ENCODE peak calls at places on chromosomes 2 and 18, in eight cellular contexts. P, E, C, D, Z, I, M and F are unnamed samples. For H3K9me3, the result is how much of the 10 kb centered on the place peaks cover.

GRCh38 chr2:48433682-48434081 is 96.3 kb upstream of the STON1 start:
- DNase-seq in P (no peak), E (no peak), C (no peak), D (no peak), Z (no peak), I (no peak), M (peak), F (no peak)

GRCh38 chr18:35153609-35154273 is 87.1 kb upstream of the ZNF397 start:
- DNase-seq in P (no peak), E (no peak), C (no peak), D (no peak), Z (no peak), I (no peak), M (no peak), F (no peak)

GRCh38 chr2:166091439-166091838 is 36.4 kb downstream of the SCN1A start:
- DNase-seq in P (no peak), E (no peak), C (no peak), D (no peak), Z (no peak), I (no peak), M (no peak), F (no peak)

GRCh38 chr18:53789376-53790247 is 434.9 kb downstream of the MBD2 start:
- DNase-seq in P (no peak), E (no peak), C (no peak), D (no peak), Z (no peak), I (no peak), M (no peak), F (no peak)

GRCh38 chr2:44055664-44056063 is 59.9 kb upstream of the LRPPRC start:
- DNase-seq in P (no peak), E (no peak), C (no peak), D (no peak), Z (no peak), I (no peak), M (no peak), F (no peak)

GRCh38 chr2:128958241-128958640 is 639.6 kb upstream of the HS6ST1 start:
- DNase-seq in P (no peak), E (no peak), C (no peak), D (no peak), Z (no peak), I (no peak), M (no peak), F (no peak)

GRCh38 chr2:39511786-39512433 is 74.8 kb upstream of the MAP4K3 start:
- DNase-seq in P (no peak), E (no peak), C (no peak), D (peak), Z (no peak), I (no peak), M (no peak), F (no peak)

GRCh38 chr2:178579006-178579405 is 98.7 kb downstream of the PLEKHA3 start:
- DNase-seq in P (no peak), E (no peak), C (no peak), D (no peak), Z (no peak), I (no peak), M (no peak), F (no peak)

GRCh38 chr18:70148039-70148438 is 57.4 kb downstream of the RTTN start:
- DNase-seq in P (no peak), E (no peak), C (no peak), D (no peak), Z (no peak), I (no peak), M (no peak), F (no peak)

GRCh38 chr2:234989183-234989701 is 37.4 kb downstream of the SH3BP4 start:
- DNase-seq in P (peak), E (peak), C (peak), D (no peak), Z (no peak), I (peak), M (peak), F (no peak)

GRCh38 chr2:188909036-188909435 is 65.1 kb upstream of the COL3A1 start:
- DNase-seq in P (no peak), E (no peak), C (no peak), D (no peak), Z (no peak), I (no peak), M (no peak), F (no peak)

GRCh38 chr2:218867900-218868299 is 8.3 kb downstream of the WNT6 start:
- DNase-seq in P (no peak), E (no peak), C (no peak), D (no peak), Z (no peak), I (no peak), M (no peak), F (no peak)

GRCh38 chr2:8456149-8457091 is 225.4 kb upstream of the ID2 start:
- DNase-seq in P (no peak), E (no peak), C (no peak), D (no peak), Z (peak), I (peak), M (no peak), F (peak)

GRCh38 chr18:22391571-22392359 is 25.9 kb downstream of the CTAGE1 start:
- DNase-seq in P (peak), E (peak), C (peak), D (no peak), Z (peak), I (no peak), M (no peak), F (no peak)

GRCh38 chr18:46939337-46939963 is 22.0 kb downstream of the KATNAL2 start:
- DNase-seq in P (no peak), E (no peak), C (no peak), D (no peak), Z (no peak), I (no peak), M (no peak), F (no peak)

GRCh38 chr2:230007931-230008707 is 60.6 kb downstream of the SLC16A14 start:
- DNase-seq in P (peak), E (peak), C (peak), D (peak), Z (peak), I (peak), M (peak), F (peak)

GRCh38 chr2:199738723-199739412 is 112.1 kb downstream of the FTCDNL1 start:
- DNase-seq in P (no peak), E (no peak), C (no peak), D (no peak), Z (no peak), I (no peak), M (no peak), F (no peak)

GRCh38 chr18:29145993-29146539 is 969.1 kb upstream of the CDH2 start:
- DNase-seq in P (no peak), E (no peak), C (no peak), D (no peak), Z (no peak), I (no peak), M (no peak), F (no peak)

GRCh38 chr2:85326946-85327756 is 638 bp downstream of the TGOLN2 start:
- DNase-seq in P (peak), E (peak), C (peak), D (peak), Z (peak), I (peak), M (peak), F (peak)

GRCh38 chr2:134682726-134683125 is 36.1 kb downstream of the TMEM163 start:
- DNase-seq in P (no peak), E (no peak), C (no peak), D (no peak), Z (no peak), I (no peak), M (no peak), F (no peak)

GRCh38 chr2:218260742-218261423 is at the start of gene GPBAR1:
- DNase-seq in P (peak), E (no peak), C (no peak), D (peak), Z (no peak), I (no peak), M (peak), F (no peak)

GRCh38 chr18:23238152-23238531 is 102.9 kb downstream of the CABLES1 start:
- DNase-seq in P (peak), E (peak), C (peak), D (no peak), Z (no peak), I (no peak), M (no peak), F (no peak)

GRCh38 chr18:79740741-79741700 is 56.7 kb upstream of the KCNG2 start:
- DNase-seq in P (no peak), E (no peak), C (no peak), D (no peak), Z (no peak), I (peak), M (no peak), F (no peak)

GRCh38 chr18:79738565-79739439 is 58.9 kb upstream of the KCNG2 start:
- DNase-seq in P (no peak), E (no peak), C (peak), D (no peak), Z (no peak), I (peak), M (no peak), F (no peak)

GRCh38 chr18:79738041-79738461 is 58.4 kb downstream of the CTDP1 start:
- DNase-seq in P (no peak), E (no peak), C (no peak), D (no peak), Z (no peak), I (peak), M (no peak), F (no peak)

GRCh38 chr18:79737426-79737825 is 57.8 kb downstream of the CTDP1 start:
- DNase-seq in P (no peak), E (no peak), C (no peak), D (no peak), Z (no peak), I (no peak), M (no peak), F (no peak)

GRCh38 chr18:79739440-79739778 is 58.3 kb upstream of the KCNG2 start:
- DNase-seq in P (no peak), E (no peak), C (no peak), D (no peak), Z (no peak), I (peak), M (no peak), F (no peak)
- H3K9me3 ChIP-seq in P (under half), E (under half), C (under half), D (under half), Z (under half), I (under half), M (under half), F (under half)

GRCh38 chr2:106009096-106009495 is 185.0 kb downstream of the UXS1 start:
- DNase-seq in P (no peak), E (no peak), C (no peak), D (no peak), Z (no peak), I (no peak), M (no peak), F (no peak)

GRCh38 chr2:105999590-105999989 is 194.5 kb downstream of the UXS1 start:
- DNase-seq in P (no peak), E (no peak), C (no peak), D (no peak), Z (no peak), I (no peak), M (no peak), F (no peak)

DNA sequence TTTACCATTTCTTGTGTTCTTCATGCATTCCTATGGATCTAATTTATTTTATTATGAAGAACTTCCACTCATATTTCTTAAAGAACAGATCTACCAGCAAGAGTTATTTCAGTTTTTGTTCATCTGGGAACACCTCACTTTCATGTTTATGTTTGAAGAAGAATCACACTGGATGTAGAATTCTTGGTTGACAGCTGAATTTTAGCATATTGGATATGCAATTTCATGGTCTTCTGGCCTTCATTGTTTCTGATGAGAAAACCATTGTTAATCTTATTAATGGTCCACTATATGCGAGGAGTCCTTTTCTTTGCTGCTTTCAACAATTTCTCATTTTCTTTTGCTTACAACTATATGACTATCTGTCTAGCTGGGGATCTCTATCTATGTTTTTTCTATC is 189.2 kb downstream of the UXS1 start:
- DNase-seq in P (no peak), E (no peak), C (no peak), D (no peak), Z (no peak), I (no peak), M (no peak), F (no peak)
- H3K9me3 ChIP-seq in P (under half), E (half or more), C (under half), D (under half), Z (under half), I (under half), M (under half), F (under half)

DNA sequence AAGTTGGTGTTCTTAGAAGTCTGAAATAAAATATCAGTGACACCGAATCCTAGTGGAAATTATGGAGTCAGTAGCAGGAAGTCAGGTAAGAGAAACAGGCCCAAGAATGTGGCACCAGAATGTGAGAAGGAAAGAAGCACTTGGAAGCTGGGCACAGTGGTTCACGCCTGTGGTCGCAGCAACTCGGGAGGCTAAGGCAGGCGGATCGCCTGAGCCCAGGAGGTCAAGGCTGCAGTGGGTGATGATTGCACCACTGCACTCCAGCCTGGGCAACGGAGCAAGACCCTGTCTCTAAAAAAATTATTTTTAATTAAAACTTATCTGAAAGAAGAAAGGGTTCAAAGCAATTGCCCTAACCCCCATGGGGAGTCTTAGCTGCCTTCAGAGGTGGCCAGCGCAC is 268.3 kb upstream of the SALL3 start:
- DNase-seq in P (no peak), E (no peak), C (no peak), D (no peak), Z (no peak), I (peak), M (no peak), F (no peak)
- H3K9me3 ChIP-seq in P (under half), E (under half), C (under half), D (under half), Z (under half), I (under half), M (under half), F (under half)

DNA sequence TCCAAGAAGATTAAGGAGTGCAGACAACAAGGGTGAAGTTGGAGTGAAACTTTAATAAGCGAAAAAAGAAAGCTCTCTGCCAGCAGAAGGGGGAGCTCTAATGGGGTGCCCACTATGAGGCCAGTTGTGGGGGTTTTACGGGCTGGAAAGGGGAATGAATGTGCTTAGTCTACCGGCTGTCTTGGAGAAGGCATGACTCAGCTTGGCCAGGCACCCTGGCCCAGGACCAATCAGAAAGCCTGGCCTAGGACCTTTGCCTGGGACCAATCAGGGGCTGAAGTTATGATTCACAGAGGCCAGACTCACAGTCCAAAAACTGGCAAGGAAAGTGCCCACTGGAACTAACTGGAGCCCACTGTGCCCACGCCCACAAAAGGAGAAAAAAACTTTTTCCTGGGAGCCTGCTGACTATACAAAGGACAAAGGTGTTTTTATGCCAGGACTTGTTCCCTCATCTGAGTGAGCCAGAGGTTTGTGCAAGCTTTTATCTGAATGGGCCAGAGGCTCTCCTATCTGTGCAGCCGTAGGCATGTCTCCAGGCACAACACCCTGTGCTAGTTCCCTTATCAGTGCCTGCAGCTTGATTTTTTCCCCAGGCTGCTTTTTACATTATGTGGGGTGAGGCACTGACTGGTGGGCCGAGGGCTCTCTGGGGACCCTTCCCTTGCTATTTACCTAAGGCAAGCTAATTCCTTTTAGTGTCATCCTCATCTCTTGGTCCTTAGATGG is 18.6 kb downstream of the CMPK2 start:
- DNase-seq in P (no peak), E (no peak), C (no peak), D (no peak), Z (no peak), I (no peak), M (no peak), F (no peak)
- H3K9me3 ChIP-seq in P (under half), E (half or more), C (half or more), D (under half), Z (under half), I (under half), M (half or more), F (under half)

GRCh38 chr2:53654364-53654763 is 113.2 kb upstream of the CHAC2 start:
- DNase-seq in P (peak), E (no peak), C (no peak), D (no peak), Z (no peak), I (no peak), M (no peak), F (no peak)
- H3K9me3 ChIP-seq in P (under half), E (under half), C (under half), D (under half), Z (under half), I (under half), M (under half), F (under half)

GRCh38 chr2:51290725-51291124 is 258.8 kb upstream of the NRXN1 start:
- DNase-seq in P (no peak), E (no peak), C (no peak), D (no peak), Z (no peak), I (no peak), M (no peak), F (no peak)
- H3K9me3 ChIP-seq in P (under half), E (under half), C (under half), D (under half), Z (under half), I (under half), M (under half), F (under half)

GRCh38 chr18:78128004-78128403 is 851.6 kb upstream of the SALL3 start:
- DNase-seq in P (no peak), E (no peak), C (no peak), D (no peak), Z (no peak), I (no peak), M (no peak), F (no peak)
- H3K9me3 ChIP-seq in P (under half), E (under half), C (under half), D (under half), Z (under half), I (under half), M (under half), F (under half)